ENCODE peak calls at places on chromosomes 7 and 10, in eight cellular contexts. V is right lobe of liver, X is HCT116, U is thyroid gland, H is IMR-90, I is ovary, G is spleen, J is HepG2. T is an unnamed sample. For H3K36me3, the result is how much of the 10 kb centered on the place peaks cover.

GRCh38 chr7:130845581-130846085 is 111.6 kb upstream of the KLF14 start:
- DNase-seq in V (no peak), I (no peak), G (no peak), U (no peak), X (peak), H (peak), J (no peak), T (no peak)

GRCh38 chr7:130481898-130482297 is 10.0 kb upstream of the MEST start:
- DNase-seq in J (no peak), I (no peak), X (no peak), G (no peak), H (peak), U (no peak), V (no peak), T (no peak)

GRCh38 chr7:149005427-149006344 is 22.6 kb downstream of the PDIA4 start:
- DNase-seq in X (peak), H (peak), U (peak), G (peak), J (peak), V (peak), I (peak), T (peak)

GRCh38 chr7:135283959-135284638 is 50.5 kb downstream of the STRA8 start:
- DNase-seq in U (no peak), J (no peak), X (no peak), V (no peak), I (no peak), G (no peak), H (no peak), T (no peak)

GRCh38 chr7:70647801-70648491 is 484.0 kb upstream of the GALNT17 start:
- DNase-seq in J (no peak), G (no peak), X (no peak), U (peak), H (peak), I (no peak), V (no peak), T (no peak)

GRCh38 chr7:96452146-96452545 is 130.2 kb upstream of the SLC25A13 start:
- DNase-seq in G (no peak), V (no peak), X (no peak), J (peak), I (no peak), U (no peak), H (no peak), T (no peak)

GRCh38 chr7:18861514-18861913 is 255.9 kb downstream of the TWIST1 start:
- DNase-seq in J (no peak), H (peak), X (no peak), V (no peak), G (no peak), U (no peak), I (no peak), T (no peak)

GRCh38 chr7:139728203-139728602 is 49.6 kb downstream of the HIPK2 start:
- DNase-seq in X (no peak), G (no peak), H (no peak), V (no peak), I (no peak), J (no peak), U (no peak), T (no peak)

GRCh38 chr10:61975107-61975932 is 73.8 kb downstream of the ARID5B start:
- DNase-seq in J (no peak), U (no peak), H (peak), V (no peak), X (no peak), I (no peak), G (no peak), T (no peak)

GRCh38 chr7:138289864-138290263 is 170.2 kb upstream of the TRIM24 start:
- DNase-seq in G (no peak), J (no peak), U (no peak), H (no peak), I (no peak), V (no peak), X (no peak), T (no peak)

GRCh38 chr10:30827531-30828120 is 198.1 kb upstream of the LYZL2 start:
- DNase-seq in G (peak), J (no peak), I (no peak), V (no peak), U (peak), X (no peak), H (peak), T (no peak)

GRCh38 chr10:48470893-48471805 is 133.7 kb downstream of the ARHGAP22 start:
- DNase-seq in I (no peak), V (peak), X (no peak), J (no peak), G (peak), H (peak), U (no peak), T (no peak)

DNA sequence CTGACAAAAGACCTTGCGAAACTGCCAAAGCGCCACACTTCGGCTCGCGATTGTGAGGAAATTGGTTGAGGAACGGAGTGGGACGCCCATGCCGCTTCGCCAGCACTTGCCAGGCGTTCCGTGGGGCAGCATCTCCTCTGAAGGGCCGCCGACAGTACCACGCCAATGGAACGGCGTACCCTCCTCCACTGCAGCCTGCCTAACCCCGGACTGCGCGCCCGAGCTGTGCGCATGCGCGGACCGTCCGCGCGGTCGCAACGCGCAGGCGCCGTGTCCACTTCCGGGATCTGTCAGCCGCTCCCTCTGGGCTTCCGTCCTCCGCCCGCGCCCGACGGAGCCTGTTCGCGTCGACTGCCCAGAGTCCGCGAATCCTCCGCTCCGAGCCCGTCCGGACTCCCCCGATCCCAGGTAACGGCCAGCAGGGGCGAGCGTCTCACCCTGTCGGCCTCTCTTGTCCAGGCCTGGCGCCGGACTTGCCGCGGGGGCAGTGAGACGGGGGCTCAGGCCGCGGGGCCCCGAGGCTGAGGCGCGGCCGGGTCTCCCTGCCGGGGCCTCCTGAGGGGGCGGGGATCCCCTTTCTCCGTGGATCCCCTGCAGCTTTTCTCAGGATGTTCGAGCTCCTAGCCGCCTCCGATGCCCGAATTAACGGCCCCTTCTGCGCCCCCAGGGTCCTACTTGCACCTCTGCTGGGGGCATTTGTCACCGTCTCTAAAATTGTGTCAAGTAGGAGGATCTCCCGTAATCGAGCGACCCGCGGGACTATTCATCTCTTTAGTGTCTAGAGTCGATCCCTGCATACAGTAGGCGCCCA is at the start of gene ARPC1A:
- DNase-seq in U (peak), X (peak), V (peak), I (peak), G (peak), J (peak), H (peak), T (peak)
- TF ChIP-seq POLR2A in U (peak), X (peak), V (peak), I (peak), G (peak), J (peak), H (peak), T (peak)

GRCh38 chr10:119325131-119325530 is 117.8 kb downstream of the GRK5 start:
- DNase-seq in X (no peak), V (no peak), J (no peak), I (no peak), H (no peak), G (no peak), U (no peak), T (no peak)

GRCh38 chr10:119328222-119328621 is 120.9 kb downstream of the GRK5 start:
- DNase-seq in G (no peak), U (no peak), J (no peak), X (no peak), H (no peak), V (no peak), I (no peak), T (no peak)

GRCh38 chr10:119326167-119326566 is 118.8 kb downstream of the GRK5 start:
- DNase-seq in U (no peak), G (no peak), X (no peak), V (no peak), I (no peak), H (no peak), J (no peak), T (no peak)

GRCh38 chr10:119330342-119330741 is 123.0 kb downstream of the GRK5 start:
- DNase-seq in H (no peak), U (no peak), J (no peak), I (no peak), X (no peak), V (no peak), G (no peak), T (no peak)

GRCh38 chr10:119327096-119327745 is 119.8 kb downstream of the GRK5 start:
- DNase-seq in H (no peak), U (no peak), G (no peak), J (no peak), X (no peak), V (no peak), I (no peak), T (no peak)
- H3K4me3 ChIP-seq in H (no peak), U (no peak), G (no peak), J (no peak), X (no peak), V (no peak), I (no peak), T (no peak)

GRCh38 chr7:112580717-112581435 is 100.1 kb downstream of the LSMEM1 start:
- DNase-seq in G (no peak), V (no peak), I (no peak), X (no peak), J (no peak), H (no peak), U (no peak), T (no peak)
- H3K36me3 ChIP-seq in G (under half), V (under half), I (under half), X (under half), J (under half), H (under half), U (under half), T (under half)

GRCh38 chr7:147990079-147990478 is 600.5 kb upstream of the C7orf33 start:
- DNase-seq in U (no peak), J (no peak), H (no peak), V (no peak), X (no peak), I (no peak), G (no peak), T (no peak)
- TF ChIP-seq POLR2A in U (no peak), J (no peak), H (no peak), V (no peak), X (no peak), I (no peak), G (no peak), T (no peak)

T was measured in prostate gland.